ENCODE peak calls at places on chromosomes 5 and 9, in four cellular contexts. One of them, this sample, is unnamed.
A peak's percentile ranks its signal among the peaks of the same experiment; 100 is the strongest.

GRCh38 chr9:136690104-136690840 is 3.0 kb upstream of the AGPAT2 start:
- DNase-seq in WTC11: no peak
- DNase-seq in K562: no peak
- DNase-seq in HepG2: no peak
- DNase-seq in this sample: no peak

GRCh38 chr9:32875242-32875641 is 91.9 kb downstream of the TMEM215 start:
- DNase-seq in WTC11: no peak
- DNase-seq in K562: no peak
- DNase-seq in HepG2: no peak
- DNase-seq in this sample: no peak

GRCh38 chr5:9188131-9188530 is 357.7 kb downstream of the SEMA5A start:
- DNase-seq in WTC11: no peak
- DNase-seq in K562: no peak
- DNase-seq in HepG2: no peak
- DNase-seq in this sample: no peak

GRCh38 chr9:134983506-134984371 is 66.0 kb upstream of the FCN1 start:
- DNase-seq in WTC11: no peak
- DNase-seq in K562: no peak
- DNase-seq in HepG2: no peak
- DNase-seq in this sample: no peak

GRCh38 chr9:69173891-69174644 is at the start of gene TJP2:
- DNase-seq in WTC11: peak; percentile 77
- DNase-seq in K562: peak; percentile 77
- DNase-seq in HepG2: peak; percentile 54
- DNase-seq in this sample: peak; percentile 70

GRCh38 chr5:41071242-41071641 is at the start of gene MROH2B:
- DNase-seq in WTC11: no peak
- DNase-seq in K562: no peak
- DNase-seq in HepG2: no peak
- DNase-seq in this sample: no peak

GRCh38 chr5:180117378-180117725 is 45.8 kb upstream of the RNF130 start:
- DNase-seq in WTC11: no peak
- DNase-seq in K562: no peak
- DNase-seq in HepG2: no peak
- DNase-seq in this sample: no peak

GRCh38 chr5:150209020-150209635 is 19.3 kb downstream of the SLC6A7 start:
- DNase-seq in WTC11: no peak
- DNase-seq in K562: no peak
- DNase-seq in HepG2: no peak
- DNase-seq in this sample: no peak

GRCh38 chr5:64176301-64176700 is 10.7 kb downstream of the RNF180 start:
- DNase-seq in WTC11: no peak
- DNase-seq in K562: no peak
- DNase-seq in HepG2: no peak
- DNase-seq in this sample: no peak

GRCh38 chr9:109805054-109805453 is 25.1 kb downstream of the PALM2AKAP2 start:
- DNase-seq in WTC11: no peak
- DNase-seq in K562: no peak
- DNase-seq in HepG2: no peak
- DNase-seq in this sample: no peak

GRCh38 chr5:136000147-136000546 is 28.6 kb upstream of the TGFBI start:
- DNase-seq in WTC11: no peak
- DNase-seq in K562: no peak
- DNase-seq in HepG2: no peak
- DNase-seq in this sample: no peak

GRCh38 chr9:129109952-129110739 is 447 bp downstream of the CRAT start:
- DNase-seq in WTC11: no peak
- DNase-seq in K562: peak; percentile 53
- DNase-seq in HepG2: peak; percentile 18
- DNase-seq in this sample: no peak

GRCh38 chr5:171226096-171226495 is 83.0 kb upstream of the TLX3 start:
- DNase-seq in WTC11: no peak
- DNase-seq in K562: no peak
- DNase-seq in HepG2: no peak
- DNase-seq in this sample: no peak

GRCh38 chr9:111798786-111799185 is 4.0 kb upstream of the SHOC1 start:
- DNase-seq in WTC11: no peak
- DNase-seq in K562: no peak
- DNase-seq in HepG2: no peak
- DNase-seq in this sample: no peak

GRCh38 chr5:41154491-41154890 is 58.8 kb downstream of the C6 start:
- DNase-seq in WTC11: no peak
- DNase-seq in K562: no peak
- DNase-seq in HepG2: no peak
- DNase-seq in this sample: no peak

GRCh38 chr9:136354592-136355085 is 8.9 kb downstream of the DNLZ start:
- DNase-seq in WTC11: no peak
- DNase-seq in K562: no peak
- DNase-seq in HepG2: no peak
- DNase-seq in this sample: no peak

GRCh38 chr9:134570726-134571325 is 70.8 kb upstream of the COL5A1 start:
- DNase-seq in WTC11: no peak
- DNase-seq in K562: no peak
- DNase-seq in HepG2: no peak
- DNase-seq in this sample: no peak

GRCh38 chr5:76942581-76942980 is 10.3 kb upstream of the CRHBP start:
- DNase-seq in WTC11: no peak
- DNase-seq in K562: no peak
- DNase-seq in HepG2: no peak
- DNase-seq in this sample: no peak

GRCh38 chr5:143207563-143208364 is 195.7 kb downstream of the NR3C1 start:
- DNase-seq in WTC11: no peak
- DNase-seq in K562: peak; percentile 76
- DNase-seq in HepG2: no peak
- DNase-seq in this sample: no peak
- TF ChIP-seq ELF4 in WTC11: no peak
- TF ChIP-seq ELF4 in K562: no peak
- TF ChIP-seq ELF4 in HepG2: no peak
- TF ChIP-seq ELF4 in this sample: no peak

GRCh38 chr5:14426521-14426920 is 155.1 kb upstream of the OTULINL start:
- DNase-seq in WTC11: no peak
- DNase-seq in K562: no peak
- DNase-seq in HepG2: no peak
- DNase-seq in this sample: no peak

GRCh38 chr5:14420136-14420808 is 161.3 kb upstream of the OTULINL start:
- DNase-seq in WTC11: no peak
- DNase-seq in K562: no peak
- DNase-seq in HepG2: no peak
- DNase-seq in this sample: no peak

GRCh38 chr5:14425581-14425980 is 156.0 kb upstream of the OTULINL start:
- DNase-seq in WTC11: no peak
- DNase-seq in K562: no peak
- DNase-seq in HepG2: no peak
- DNase-seq in this sample: no peak

GRCh38 chr5:14421851-14422250 is 159.7 kb upstream of the OTULINL start:
- DNase-seq in WTC11: no peak
- DNase-seq in K562: no peak
- DNase-seq in HepG2: no peak
- DNase-seq in this sample: no peak

GRCh38 chr5:14424011-14424685 is 157.4 kb upstream of the OTULINL start:
- DNase-seq in WTC11: no peak
- DNase-seq in K562: no peak
- DNase-seq in HepG2: no peak
- DNase-seq in this sample: no peak
- TF ChIP-seq SP1 in WTC11: no peak
- TF ChIP-seq SP1 in K562: no peak
- TF ChIP-seq SP1 in HepG2: no peak
- TF ChIP-seq SP1 in this sample: no peak

GRCh38 chr9:127424669-127424986 is 446 bp downstream of the ZNF79 start:
- DNase-seq in WTC11: no peak
- DNase-seq in K562: no peak
- DNase-seq in HepG2: no peak
- DNase-seq in this sample: no peak
- TF ChIP-seq ELF4 in WTC11: no peak
- TF ChIP-seq ELF4 in K562: no peak
- TF ChIP-seq ELF4 in HepG2: no peak
- TF ChIP-seq ELF4 in this sample: no peak

GRCh38 chr5:864492-865167 is 13.8 kb upstream of the ZDHHC11 start:
- DNase-seq in WTC11: no peak
- DNase-seq in K562: no peak
- DNase-seq in HepG2: no peak
- DNase-seq in this sample: no peak

GRCh38 chr5:863244-863805 is 12.5 kb upstream of the ZDHHC11 start:
- DNase-seq in WTC11: no peak
- DNase-seq in K562: no peak
- DNase-seq in HepG2: no peak
- DNase-seq in this sample: no peak

GRCh38 chr5:861442-862366 is 10.9 kb upstream of the ZDHHC11 start:
- DNase-seq in WTC11: no peak
- DNase-seq in K562: no peak
- DNase-seq in HepG2: no peak
- DNase-seq in this sample: no peak

GRCh38 chr5:860506-861150 is 9.8 kb upstream of the ZDHHC11 start:
- DNase-seq in WTC11: no peak
- DNase-seq in K562: no peak
- DNase-seq in HepG2: no peak
- DNase-seq in this sample: no peak

DNA sequence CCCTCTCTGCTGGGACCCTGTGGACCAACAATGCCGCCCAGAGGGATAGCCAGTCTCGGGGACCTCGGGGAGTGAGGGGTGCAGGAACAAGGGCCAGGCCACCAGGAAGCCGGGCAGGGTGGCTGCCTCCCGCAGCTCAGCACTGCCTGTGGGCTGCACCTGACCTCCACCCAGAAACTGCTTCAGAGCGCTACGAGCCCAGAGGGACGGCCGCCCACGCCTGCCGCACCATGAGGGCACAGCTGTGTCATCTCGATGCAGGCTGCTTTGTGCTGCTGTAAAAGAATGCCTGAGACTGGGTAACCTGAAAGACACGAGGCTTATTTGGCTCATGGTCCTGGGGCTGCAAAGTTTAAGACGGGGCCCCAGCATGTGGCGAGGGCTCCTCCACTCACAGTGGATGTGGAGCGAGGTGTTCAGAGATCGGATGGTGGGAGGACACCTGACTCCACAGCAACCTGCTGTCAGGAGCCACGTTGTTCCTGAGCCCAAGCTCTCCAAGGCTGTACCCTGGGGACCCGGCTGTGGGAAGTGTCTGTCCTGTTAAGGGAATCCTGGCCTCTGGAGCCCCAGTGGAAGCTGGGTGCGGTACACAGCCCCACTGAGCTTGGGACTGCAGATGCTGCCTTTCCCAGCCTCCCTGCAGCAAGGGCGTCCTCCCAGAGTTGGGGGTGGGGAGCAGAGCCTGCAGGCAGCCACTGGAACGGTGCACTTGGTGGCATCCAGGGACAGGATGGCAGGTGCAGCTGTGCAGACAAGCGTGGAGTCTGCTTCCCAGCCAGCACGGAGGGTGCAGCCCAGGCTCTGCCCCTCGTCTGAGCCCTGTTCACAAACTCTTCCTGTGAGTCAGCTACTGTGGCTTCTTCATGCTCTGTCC is 11.8 kb upstream of the ZDHHC11 start:
- DNase-seq in WTC11: no peak
- DNase-seq in K562: no peak
- DNase-seq in HepG2: no peak
- DNase-seq in this sample: no peak
- TF ChIP-seq SP1 in WTC11: no peak
- TF ChIP-seq SP1 in K562: no peak
- TF ChIP-seq SP1 in HepG2: no peak
- TF ChIP-seq SP1 in this sample: no peak

GRCh38 chr5:172859966-172860365 is 25.9 kb downstream of the ERGIC1 start:
- DNase-seq in WTC11: no peak
- DNase-seq in K562: no peak
- DNase-seq in HepG2: no peak
- DNase-seq in this sample: no peak
- TF ChIP-seq ELF4 in WTC11: no peak
- TF ChIP-seq ELF4 in K562: no peak
- TF ChIP-seq ELF4 in HepG2: no peak
- TF ChIP-seq ELF4 in this sample: no peak

GRCh38 chr5:1108865-1109174 is 3.0 kb downstream of the SLC12A7 start:
- DNase-seq in WTC11: no peak
- DNase-seq in K562: no peak
- DNase-seq in HepG2: no peak
- DNase-seq in this sample: no peak

GRCh38 chr5:1108008-1108864 is 3.6 kb downstream of the SLC12A7 start:
- DNase-seq in WTC11: no peak
- DNase-seq in K562: no peak
- DNase-seq in HepG2: no peak
- DNase-seq in this sample: no peak

GRCh38 chr5:1106385-1107166 is 5.3 kb downstream of the SLC12A7 start:
- DNase-seq in WTC11: no peak
- DNase-seq in K562: no peak
- DNase-seq in HepG2: peak; percentile 21
- DNase-seq in this sample: no peak

GRCh38 chr5:1105350-1106265 is 6.3 kb downstream of the SLC12A7 start:
- DNase-seq in WTC11: no peak
- DNase-seq in K562: peak; percentile 91
- DNase-seq in HepG2: peak; percentile 93
- DNase-seq in this sample: no peak

GRCh38 chr5:1107167-1108007 is 4.5 kb downstream of the SLC12A7 start:
- DNase-seq in WTC11: no peak
- DNase-seq in K562: no peak
- DNase-seq in HepG2: peak; percentile 73
- DNase-seq in this sample: no peak
- TF ChIP-seq SP1 in WTC11: no peak
- TF ChIP-seq SP1 in K562: no peak
- TF ChIP-seq SP1 in HepG2: no peak
- TF ChIP-seq SP1 in this sample: no peak

DNA sequence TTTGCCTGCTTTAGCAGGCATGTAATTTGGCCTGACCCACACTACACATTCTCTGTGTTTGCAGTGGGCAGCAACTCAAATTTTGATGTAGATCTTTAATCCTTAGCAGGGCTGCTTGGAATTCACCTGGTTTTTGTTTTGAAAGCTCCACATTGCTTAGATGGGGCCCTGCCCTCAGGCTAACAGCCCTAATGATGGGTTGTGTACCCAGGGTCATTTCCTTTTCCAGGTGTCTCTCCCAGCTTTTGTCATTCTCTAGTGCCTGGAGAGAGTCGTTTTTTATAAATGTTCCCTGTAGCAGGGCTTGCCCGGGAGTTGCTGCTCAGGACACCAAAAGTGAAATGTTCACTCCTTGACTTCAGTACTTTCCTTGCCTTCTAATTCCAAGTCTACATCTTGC is 126.3 kb downstream of the TRIO start:
- DNase-seq in WTC11: no peak
- DNase-seq in K562: no peak
- DNase-seq in HepG2: no peak
- DNase-seq in this sample: no peak
- TF ChIP-seq ELF4 in WTC11: no peak
- TF ChIP-seq ELF4 in K562: no peak
- TF ChIP-seq ELF4 in HepG2: no peak
- TF ChIP-seq ELF4 in this sample: no peak